ENCODE peak calls at places on chromosome 21, in seven cellular contexts. S is CD4-positive, CD25-positive, alpha-beta regulatory T cell; T is GM23248; I is fibroblast of lung; N is heart right ventricle; Q is prostate gland; E is CD8-positive, alpha-beta T cell. V is an unnamed sample.

GRCh38 chr21:14675774-14676530 is 129.8 kb upstream of the SAMSN1 start:
- DNase-seq in I (no peak), Q (no peak), T (no peak), S (no peak), N (no peak), E (peak; percentile 56), V (no peak)

GRCh38 chr21:34192646-34193285 is 119.4 kb downstream of the MRPS6 start:
- DNase-seq in N (no peak), I (no peak), Q (no peak), E (no peak), S (no peak), T (no peak), V (no peak)

GRCh38 chr21:17428484-17428869 is 84.4 kb upstream of the CXADR start:
- DNase-seq in E (no peak), S (no peak), I (no peak), T (no peak), N (no peak), Q (no peak), V (no peak)

GRCh38 chr21:45487891-45488600 is 54.2 kb downstream of the SLC19A1 start:
- DNase-seq in S (no peak), N (no peak), E (no peak), T (no peak), I (no peak), Q (no peak), V (peak; percentile 50)

GRCh38 chr21:14712121-14712520 is 166.0 kb upstream of the SAMSN1 start:
- DNase-seq in E (no peak), N (no peak), I (no peak), S (no peak), Q (no peak), T (no peak), V (peak; percentile 63)

GRCh38 chr21:16838330-16838729 is 674.5 kb upstream of the CXADR start:
- DNase-seq in E (no peak), N (no peak), S (no peak), I (peak; percentile 52), T (no peak), Q (no peak), V (no peak)

GRCh38 chr21:16330340-16331319 is 600.8 kb downstream of the USP25 start:
- DNase-seq in I (peak; percentile 89), N (peak; percentile 65), Q (peak; percentile 67), S (no peak), E (no peak), T (peak; percentile 82), V (peak; percentile 71)

GRCh38 chr21:45408271-45408791 is 3.4 kb downstream of the COL18A1 start:
- DNase-seq in S (no peak), Q (no peak), I (no peak), T (no peak), N (no peak), E (no peak), V (no peak)

GRCh38 chr21:37511848-37512247 is 145.3 kb downstream of the DYRK1A start:
- DNase-seq in E (no peak), N (no peak), I (no peak), Q (no peak), T (no peak), S (no peak), V (no peak)

GRCh38 chr21:37509802-37510393 is 143.3 kb downstream of the DYRK1A start:
- DNase-seq in E (no peak), I (peak; percentile 67), S (no peak), T (peak; percentile 72), Q (no peak), N (no peak), V (peak; percentile 82)

GRCh38 chr21:37516998-37517397 is 150.4 kb downstream of the DYRK1A start:
- DNase-seq in T (no peak), I (no peak), N (no peak), E (no peak), Q (no peak), S (no peak), V (no peak)

GRCh38 chr21:37514038-37514665 is 147.6 kb downstream of the DYRK1A start:
- DNase-seq in T (no peak), N (no peak), E (no peak), S (no peak), Q (no peak), I (no peak), V (no peak)

DNA sequence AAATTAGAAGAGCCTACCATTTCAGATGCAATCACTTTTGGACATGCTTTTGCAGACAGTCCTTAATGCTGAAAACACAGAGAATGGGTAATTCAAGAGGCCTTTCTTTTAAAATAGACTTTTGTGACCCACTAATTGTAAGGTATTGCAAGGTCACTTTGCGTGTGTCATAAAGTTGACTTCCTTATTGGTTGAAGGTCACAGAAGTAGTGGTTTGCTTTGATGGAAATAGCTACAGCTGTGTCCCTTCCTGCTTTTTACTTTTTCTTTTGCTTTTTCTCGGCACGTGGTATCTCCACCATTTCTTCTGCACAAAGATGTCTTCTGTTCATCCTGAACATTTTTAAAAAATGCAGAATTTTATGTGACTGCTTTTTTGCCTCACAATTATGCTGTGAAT is 146.8 kb downstream of the DYRK1A start:
- DNase-seq in T (no peak), I (no peak), N (no peak), S (no peak), Q (no peak), E (no peak), V (no peak)
- H3K36me3 ChIP-seq in T (peaks cover 62% of the 10 kb centered on the region), I (peaks cover 9% of the 10 kb centered on the region), N (peaks cover 87% of the 10 kb centered on the region), S (peaks cover 72% of the 10 kb centered on the region), Q (peaks cover 14% of the 10 kb centered on the region), E (peaks cover 48% of the 10 kb centered on the region), V (peaks cover 27% of the 10 kb centered on the region)

GRCh38 chr21:43777953-43778352 is 1.8 kb upstream of the CSTB start:
- DNase-seq in T (no peak), Q (no peak), E (no peak), S (no peak), N (no peak), I (no peak), V (no peak)

GRCh38 chr21:43779660-43780059 is 3.6 kb upstream of the CSTB start:
- DNase-seq in N (no peak), T (no peak), Q (no peak), E (no peak), I (no peak), S (no peak), V (no peak)

GRCh38 chr21:43775190-43775589 is 918 bp downstream of the CSTB start:
- DNase-seq in E (no peak), I (no peak), Q (no peak), N (no peak), S (no peak), T (no peak), V (no peak)

GRCh38 chr21:43775795-43776430 is at the start of gene CSTB:
- DNase-seq in Q (peak; percentile 79), N (peak; percentile 84), E (peak; percentile 92), I (peak; percentile 55), T (peak; percentile 79), S (peak; percentile 84), V (no peak)

DNA sequence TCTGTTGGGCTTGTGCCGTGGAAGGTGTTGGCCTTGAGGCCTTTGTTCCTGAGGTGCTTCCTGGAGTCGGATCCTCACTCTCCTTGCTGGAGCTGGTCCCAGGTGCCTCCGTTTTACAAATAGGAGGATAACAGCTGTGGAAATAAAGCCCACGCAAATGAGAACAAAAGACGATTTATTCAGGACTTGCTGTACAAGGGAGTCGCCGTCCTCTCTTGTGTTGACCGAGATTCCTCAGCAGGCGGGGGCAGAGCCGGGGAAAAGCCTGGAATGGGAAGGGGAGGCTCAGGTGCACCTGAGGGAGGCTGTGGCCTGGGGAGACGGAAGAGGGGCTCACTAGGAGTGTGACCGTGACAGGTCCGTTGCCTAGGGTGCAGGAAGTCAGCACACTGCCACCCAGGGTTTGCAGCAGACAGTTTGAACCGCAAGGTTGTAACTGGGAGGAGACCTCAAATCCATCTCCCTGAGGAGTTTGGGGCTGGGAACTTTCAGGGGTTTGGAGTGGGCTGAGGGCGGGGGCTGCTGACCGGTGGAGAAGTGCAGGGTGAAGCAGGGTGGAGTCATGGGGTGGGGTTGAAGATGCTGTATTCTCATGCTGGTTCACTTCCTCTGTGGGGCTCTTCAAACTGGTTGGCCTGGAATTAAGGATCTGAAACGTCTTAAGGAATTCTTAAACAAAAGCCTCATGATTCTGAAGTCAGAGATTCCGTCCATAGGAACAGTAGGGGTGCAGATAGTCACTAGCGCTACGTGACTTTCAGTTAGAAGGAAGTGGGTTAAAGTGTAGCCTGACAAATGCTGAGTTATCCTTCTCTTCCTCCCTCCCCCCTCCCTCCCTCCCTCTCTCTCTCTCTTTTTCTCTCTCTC is 2.6 kb upstream of the CSTB start:
- DNase-seq in T (no peak), I (peak; percentile 29), S (no peak), N (no peak), E (peak; percentile 50), Q (no peak), V (no peak)
- H3K36me3 ChIP-seq in T (peaks cover 4% of the 10 kb centered on the region), I (peaks cover 4% of the 10 kb centered on the region), S (peaks cover 8% of the 10 kb centered on the region), N (peaks cover 8% of the 10 kb centered on the region), E (peaks cover 4% of the 10 kb centered on the region), Q (no peaks in the 10 kb centered on the region), V (peaks cover 7% of the 10 kb centered on the region)

GRCh38 chr21:42429021-42429420 is 25.3 kb downstream of the UBASH3A start:
- DNase-seq in E (no peak), I (no peak), N (no peak), S (no peak), Q (no peak), T (no peak), V (no peak)

GRCh38 chr21:42426424-42426823 is 22.7 kb downstream of the UBASH3A start:
- DNase-seq in E (no peak), T (no peak), N (no peak), S (no peak), Q (no peak), I (no peak), V (no peak)

GRCh38 chr21:42426876-42427480 is 23.3 kb downstream of the UBASH3A start:
- DNase-seq in S (no peak), E (no peak), N (no peak), Q (no peak), T (no peak), I (no peak), V (no peak)

GRCh38 chr21:42429856-42430255 is 26.2 kb downstream of the UBASH3A start:
- DNase-seq in T (peak; percentile 20), N (no peak), I (no peak), S (no peak), E (no peak), Q (no peak), V (no peak)

DNA sequence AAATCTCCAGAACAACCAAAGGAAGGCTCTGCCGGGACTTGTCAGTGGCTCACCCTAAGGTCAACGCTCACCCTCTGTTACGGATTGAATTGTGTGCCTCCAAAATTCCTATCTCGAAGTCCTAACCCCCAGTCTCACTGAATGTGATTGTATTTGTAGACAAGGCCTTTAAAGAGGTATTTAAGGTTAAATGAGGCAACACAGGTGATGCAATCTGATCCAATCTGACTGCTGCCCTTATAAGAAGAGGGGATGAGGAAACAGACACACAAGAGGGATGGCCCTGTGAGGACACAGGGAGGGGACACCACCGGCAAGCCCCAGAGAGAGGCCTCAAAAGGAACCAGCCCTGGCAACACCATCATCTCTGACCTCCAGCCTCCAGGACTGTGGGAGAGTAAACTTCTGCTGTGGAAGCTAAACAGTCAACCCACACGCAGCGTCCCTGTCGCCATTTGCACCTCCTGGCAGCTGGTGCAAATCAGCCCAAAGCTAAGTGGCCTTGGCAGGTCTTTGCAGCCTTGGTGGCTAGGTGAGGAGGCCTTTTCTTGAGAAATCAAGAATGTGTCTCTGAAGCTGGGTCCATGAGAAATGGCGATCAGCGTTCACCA is 24.2 kb downstream of the UBASH3A start:
- DNase-seq in E (no peak), Q (no peak), S (no peak), I (no peak), N (no peak), T (no peak), V (no peak)
- H3K36me3 ChIP-seq in E (peaks cover 68% of the 10 kb centered on the region), Q (no peaks in the 10 kb centered on the region), S (peaks cover 72% of the 10 kb centered on the region), I (no peaks in the 10 kb centered on the region), N (no peaks in the 10 kb centered on the region), T (no peaks in the 10 kb centered on the region), V (no peaks in the 10 kb centered on the region)

GRCh38 chr21:42539931-42540343 is 26.3 kb downstream of the SLC37A1 start:
- DNase-seq in I (no peak), S (no peak), Q (no peak), E (no peak), T (peak; percentile 6), N (no peak), V (no peak)

GRCh38 chr21:42537106-42537742 is 23.6 kb downstream of the SLC37A1 start:
- DNase-seq in Q (no peak), E (no peak), N (no peak), T (peak; percentile 6), S (no peak), I (peak; percentile 17), V (no peak)

GRCh38 chr21:42540396-42540795 is 26.7 kb downstream of the SLC37A1 start:
- DNase-seq in N (no peak), S (no peak), E (no peak), I (no peak), Q (no peak), T (no peak), V (no peak)

GRCh38 chr21:42539342-42539741 is 25.7 kb downstream of the SLC37A1 start:
- DNase-seq in Q (peak; percentile 46), N (no peak), S (no peak), E (no peak), T (no peak), I (no peak), V (no peak)

DNA sequence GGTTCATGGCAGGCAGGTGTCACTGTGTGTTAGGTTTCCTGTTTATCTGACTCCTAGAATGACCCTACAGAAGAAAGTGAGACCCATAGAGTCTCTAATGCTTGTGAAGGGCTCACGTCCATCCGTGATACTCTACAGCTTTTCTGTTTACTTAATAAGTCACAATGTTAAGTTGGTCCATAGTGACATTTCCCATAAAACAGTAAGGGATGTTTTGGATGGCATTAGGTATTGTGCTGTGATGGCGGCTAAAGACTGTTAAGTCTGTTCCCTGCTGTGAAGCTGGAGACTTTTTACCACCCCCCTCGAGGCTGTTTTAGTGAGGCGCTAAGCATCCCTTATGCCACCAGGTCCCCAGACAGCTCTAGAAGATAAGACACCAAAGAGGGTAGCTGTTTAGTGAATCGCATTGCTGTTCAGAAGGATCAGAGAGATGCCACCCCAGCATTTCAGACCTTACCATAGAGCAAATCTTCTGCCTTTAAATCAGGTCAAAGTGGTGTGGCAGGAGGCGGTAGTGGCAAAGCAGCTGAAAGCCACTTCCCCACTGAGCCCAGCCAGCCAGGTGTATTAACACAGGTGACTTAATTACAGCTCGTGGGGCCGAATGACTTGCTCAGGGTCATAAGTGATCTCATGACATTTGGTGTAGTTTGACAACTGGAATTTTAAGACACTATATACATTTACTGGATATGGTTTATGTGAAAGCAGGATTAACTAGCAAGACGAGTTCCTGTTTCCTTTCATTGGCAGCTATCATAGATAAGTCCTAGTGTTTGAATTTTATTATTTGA is 25.0 kb downstream of the SLC37A1 start:
- DNase-seq in I (no peak), S (no peak), T (no peak), N (no peak), Q (no peak), E (no peak), V (no peak)
- H3K36me3 ChIP-seq in I (no peaks in the 10 kb centered on the region), S (peaks cover 24% of the 10 kb centered on the region), T (no peaks in the 10 kb centered on the region), N (peaks cover 79% of the 10 kb centered on the region), Q (no peaks in the 10 kb centered on the region), E (peaks cover 13% of the 10 kb centered on the region), V (no peaks in the 10 kb centered on the region)